ENCODE peak calls at places on chromosomes 7 and 10, in seven cellular contexts. One of them, this sample, is unnamed.

GRCh38 chr7:143023047-143023446 is 3.9 kb downstream of the OR9A2 start:
- DNase-seq in HT-29: no peak
- DNase-seq in HCT116: no peak
- DNase-seq in NCI-H69: no peak
- DNase-seq in KBM-7: no peak
- DNase-seq in AG08395: no peak
- DNase-seq in GM03348: no peak
- DNase-seq in this sample: no peak

GRCh38 chr10:69573056-69573806 is at the start of gene NEUROG3:
- DNase-seq in GM03348: no peak
- DNase-seq in HT-29: peak; percentile 18
- DNase-seq in KBM-7: peak; percentile 54
- DNase-seq in NCI-H69: peak; percentile 40
- DNase-seq in AG08395: no peak
- DNase-seq in HCT116: no peak
- DNase-seq in this sample: no peak

GRCh38 chr10:126247454-126247975 is 140.8 kb downstream of the ADAM12 start:
- DNase-seq in AG08395: peak; percentile 96
- DNase-seq in GM03348: peak; percentile 90
- DNase-seq in KBM-7: no peak
- DNase-seq in NCI-H69: no peak
- DNase-seq in HCT116: no peak
- DNase-seq in HT-29: no peak
- DNase-seq in this sample: no peak

GRCh38 chr7:106568680-106569499 is 92.1 kb downstream of the CCDC71L start:
- DNase-seq in NCI-H69: peak; percentile 100
- DNase-seq in HT-29: no peak
- DNase-seq in KBM-7: peak; percentile 68
- DNase-seq in HCT116: peak; percentile 52
- DNase-seq in GM03348: peak; percentile 76
- DNase-seq in AG08395: peak; percentile 66
- DNase-seq in this sample: no peak

GRCh38 chr7:105600720-105601550 is 19.6 kb upstream of the EFCAB10 start:
- DNase-seq in HCT116: no peak
- DNase-seq in NCI-H69: no peak
- DNase-seq in GM03348: no peak
- DNase-seq in AG08395: peak; percentile 25
- DNase-seq in KBM-7: no peak
- DNase-seq in HT-29: peak; percentile 48
- DNase-seq in this sample: no peak

GRCh38 chr10:47030191-47030698 is 119.0 kb downstream of the PTPN20 start:
- DNase-seq in NCI-H69: no peak
- DNase-seq in KBM-7: no peak
- DNase-seq in GM03348: no peak
- DNase-seq in HCT116: no peak
- DNase-seq in HT-29: no peak
- DNase-seq in AG08395: no peak
- DNase-seq in this sample: no peak

GRCh38 chr10:32687546-32687945 is 241.6 kb downstream of the CCDC7 start:
- DNase-seq in NCI-H69: no peak
- DNase-seq in GM03348: no peak
- DNase-seq in HCT116: no peak
- DNase-seq in AG08395: no peak
- DNase-seq in KBM-7: no peak
- DNase-seq in HT-29: no peak
- DNase-seq in this sample: no peak

GRCh38 chr7:47292832-47293309 is 289.0 kb downstream of the TNS3 start:
- DNase-seq in KBM-7: no peak
- DNase-seq in HT-29: no peak
- DNase-seq in AG08395: no peak
- DNase-seq in GM03348: no peak
- DNase-seq in HCT116: no peak
- DNase-seq in NCI-H69: no peak
- DNase-seq in this sample: no peak

GRCh38 chr7:22357311-22358175 is 589 bp upstream of the RAPGEF5 start:
- DNase-seq in AG08395: peak; percentile 9
- DNase-seq in HT-29: peak; percentile 73
- DNase-seq in HCT116: peak; percentile 36
- DNase-seq in NCI-H69: peak; percentile 93
- DNase-seq in KBM-7: no peak
- DNase-seq in GM03348: no peak
- DNase-seq in this sample: peak; percentile 31

GRCh38 chr10:60975716-60976115 is 31.7 kb upstream of the RHOBTB1 start:
- DNase-seq in HT-29: no peak
- DNase-seq in NCI-H69: peak; percentile 6
- DNase-seq in AG08395: no peak
- DNase-seq in HCT116: no peak
- DNase-seq in GM03348: no peak
- DNase-seq in KBM-7: peak; percentile 26
- DNase-seq in this sample: no peak

GRCh38 chr10:61845950-61846268 is 55.6 kb upstream of the ARID5B start:
- DNase-seq in AG08395: no peak
- DNase-seq in NCI-H69: no peak
- DNase-seq in HT-29: no peak
- DNase-seq in KBM-7: no peak
- DNase-seq in HCT116: no peak
- DNase-seq in GM03348: no peak
- DNase-seq in this sample: no peak

GRCh38 chr7:3267928-3268690 is 32.9 kb upstream of the SDK1 start:
- DNase-seq in GM03348: no peak
- DNase-seq in KBM-7: no peak
- DNase-seq in NCI-H69: peak; percentile 88
- DNase-seq in HCT116: no peak
- DNase-seq in HT-29: no peak
- DNase-seq in AG08395: no peak
- DNase-seq in this sample: no peak

GRCh38 chr7:124101173-124101768 is 68.4 kb upstream of the TMEM229A start:
- DNase-seq in HT-29: peak; percentile 76
- DNase-seq in NCI-H69: peak; percentile 51
- DNase-seq in AG08395: peak; percentile 7
- DNase-seq in HCT116: peak; percentile 28
- DNase-seq in GM03348: no peak
- DNase-seq in KBM-7: peak; percentile 35
- DNase-seq in this sample: no peak

GRCh38 chr10:19629559-19629958 is 186.7 kb upstream of the PLXDC2 start:
- DNase-seq in KBM-7: no peak
- DNase-seq in AG08395: peak; percentile 57
- DNase-seq in GM03348: peak; percentile 71
- DNase-seq in NCI-H69: no peak
- DNase-seq in HCT116: no peak
- DNase-seq in HT-29: no peak
- DNase-seq in this sample: no peak

GRCh38 chr10:28737096-28737495 is 59.8 kb downstream of the BAMBI start:
- DNase-seq in AG08395: no peak
- DNase-seq in HCT116: no peak
- DNase-seq in NCI-H69: no peak
- DNase-seq in GM03348: no peak
- DNase-seq in KBM-7: no peak
- DNase-seq in HT-29: no peak
- DNase-seq in this sample: no peak

GRCh38 chr10:129706081-129706480 is 239.0 kb downstream of the MGMT start:
- DNase-seq in HCT116: no peak
- DNase-seq in NCI-H69: no peak
- DNase-seq in HT-29: no peak
- DNase-seq in KBM-7: no peak
- DNase-seq in GM03348: no peak
- DNase-seq in AG08395: no peak
- DNase-seq in this sample: no peak

GRCh38 chr7:151732834-151733585 is 143.9 kb downstream of the PRKAG2 start:
- DNase-seq in HT-29: no peak
- DNase-seq in NCI-H69: peak; percentile 67
- DNase-seq in HCT116: no peak
- DNase-seq in AG08395: no peak
- DNase-seq in KBM-7: no peak
- DNase-seq in GM03348: no peak
- DNase-seq in this sample: no peak

GRCh38 chr10:32377458-32378370 is 30.8 kb upstream of the EPC1 start:
- DNase-seq in HCT116: peak; percentile 10
- DNase-seq in NCI-H69: peak; percentile 58
- DNase-seq in KBM-7: peak; percentile 90
- DNase-seq in GM03348: peak; percentile 38
- DNase-seq in HT-29: peak; percentile 32
- DNase-seq in AG08395: peak; percentile 41
- DNase-seq in this sample: peak; percentile 39

GRCh38 chr10:9096288-9096687 is 1041.8 kb downstream of the GATA3 start:
- DNase-seq in HT-29: no peak
- DNase-seq in NCI-H69: no peak
- DNase-seq in KBM-7: no peak
- DNase-seq in AG08395: no peak
- DNase-seq in GM03348: no peak
- DNase-seq in HCT116: no peak
- DNase-seq in this sample: no peak

GRCh38 chr10:49348593-49348992 is 47.3 kb downstream of the DRGX start:
- DNase-seq in AG08395: no peak
- DNase-seq in KBM-7: no peak
- DNase-seq in GM03348: no peak
- DNase-seq in NCI-H69: no peak
- DNase-seq in HCT116: no peak
- DNase-seq in HT-29: no peak
- DNase-seq in this sample: no peak

GRCh38 chr10:35722636-35723420 is 80.7 kb upstream of the FZD8 start:
- DNase-seq in HCT116: no peak
- DNase-seq in AG08395: no peak
- DNase-seq in GM03348: no peak
- DNase-seq in HT-29: no peak
- DNase-seq in KBM-7: no peak
- DNase-seq in NCI-H69: no peak
- DNase-seq in this sample: no peak

GRCh38 chr7:3177271-3177670 is 123.8 kb upstream of the SDK1 start:
- DNase-seq in HCT116: no peak
- DNase-seq in AG08395: no peak
- DNase-seq in GM03348: no peak
- DNase-seq in KBM-7: no peak
- DNase-seq in NCI-H69: no peak
- DNase-seq in HT-29: no peak
- DNase-seq in this sample: no peak

GRCh38 chr10:784759-785538 is 95.5 kb upstream of the DIP2C start:
- DNase-seq in HCT116: peak; percentile 58
- DNase-seq in AG08395: peak; percentile 86
- DNase-seq in NCI-H69: peak; percentile 66
- DNase-seq in HT-29: no peak
- DNase-seq in KBM-7: peak; percentile 42
- DNase-seq in GM03348: peak; percentile 89
- DNase-seq in this sample: peak; percentile 41

GRCh38 chr7:85160223-85160622 is 26.6 kb downstream of the SEMA3D start:
- DNase-seq in KBM-7: no peak
- DNase-seq in NCI-H69: no peak
- DNase-seq in HT-29: no peak
- DNase-seq in AG08395: peak; percentile 14
- DNase-seq in HCT116: no peak
- DNase-seq in GM03348: peak; percentile 5
- DNase-seq in this sample: no peak

GRCh38 chr10:127577376-127577775 is 28.3 kb downstream of the NPS start:
- DNase-seq in NCI-H69: no peak
- DNase-seq in HT-29: peak; percentile 20
- DNase-seq in HCT116: no peak
- DNase-seq in AG08395: peak; percentile 10
- DNase-seq in KBM-7: no peak
- DNase-seq in GM03348: peak; percentile 15
- DNase-seq in this sample: peak; percentile 13

GRCh38 chr10:16581202-16581601 is 59.5 kb upstream of the C1QL3 start:
- DNase-seq in KBM-7: peak; percentile 51
- DNase-seq in HT-29: no peak
- DNase-seq in NCI-H69: no peak
- DNase-seq in HCT116: no peak
- DNase-seq in AG08395: no peak
- DNase-seq in GM03348: no peak
- DNase-seq in this sample: no peak

GRCh38 chr7:155229548-155230168 is 68.0 kb upstream of the INSIG1 start:
- DNase-seq in HCT116: no peak
- DNase-seq in NCI-H69: no peak
- DNase-seq in AG08395: no peak
- DNase-seq in GM03348: no peak
- DNase-seq in KBM-7: no peak
- DNase-seq in HT-29: no peak
- DNase-seq in this sample: no peak

GRCh38 chr7:79317728-79318127 is 135.7 kb downstream of the MAGI2 start:
- DNase-seq in AG08395: peak; percentile 77
- DNase-seq in HT-29: peak; percentile 82
- DNase-seq in NCI-H69: peak; percentile 82
- DNase-seq in GM03348: peak; percentile 47
- DNase-seq in HCT116: peak; percentile 51
- DNase-seq in KBM-7: no peak
- DNase-seq in this sample: no peak

GRCh38 chr7:93374345-93374940 is 142.3 kb downstream of the VPS50 start:
- DNase-seq in HCT116: peak; percentile 24
- DNase-seq in HT-29: peak; percentile 57
- DNase-seq in GM03348: peak; percentile 50
- DNase-seq in KBM-7: peak; percentile 37
- DNase-seq in NCI-H69: peak; percentile 67
- DNase-seq in AG08395: peak; percentile 41
- DNase-seq in this sample: no peak

GRCh38 chr7:81187768-81188167 is 268.9 kb upstream of the SEMA3C start:
- DNase-seq in HT-29: no peak
- DNase-seq in KBM-7: no peak
- DNase-seq in HCT116: no peak
- DNase-seq in GM03348: peak; percentile 8
- DNase-seq in NCI-H69: no peak
- DNase-seq in AG08395: no peak
- DNase-seq in this sample: no peak

This sample was measured in cerebellum.